ENCODE peak calls at places on chromosome 14, in five cellular contexts. G is lung, O is endothelial cell, L is A549, C is glutamatergic neuron. U is an unnamed sample.

GRCh38 chr14:69260979-69261605 is 1.1 kb downstream of the GALNT16 start:
- DNase-seq in G (no peak), O (peak; percentile 59), L (peak; percentile 43), C (peak; percentile 74), U (peak; percentile 29)

GRCh38 chr14:49692191-49692757 is 646 bp upstream of the KLHDC1 start:
- DNase-seq in G (no peak), O (no peak), L (no peak), C (no peak), U (no peak)

GRCh38 chr14:38127784-38128183 is 79.9 kb upstream of the SSTR1 start:
- DNase-seq in G (no peak), O (no peak), L (no peak), C (no peak), U (no peak)

GRCh38 chr14:80211143-80212024 is at the start of gene DIO2:
- DNase-seq in G (no peak), O (no peak), L (peak; percentile 66), C (no peak), U (no peak)

GRCh38 chr14:37114039-37114438 is 58.4 kb downstream of the SLC25A21 start:
- DNase-seq in G (no peak), O (no peak), L (peak; percentile 6), C (no peak), U (no peak)

GRCh38 chr14:53430870-53431269 is 277.7 kb upstream of the DDHD1 start:
- DNase-seq in G (no peak), O (no peak), L (no peak), C (no peak), U (no peak)

GRCh38 chr14:54488318-54488645 is 498 bp downstream of the GMFB start:
- DNase-seq in G (no peak), O (no peak), L (no peak), C (no peak), U (no peak)

GRCh38 chr14:104517426-104517825 is 62.1 kb upstream of the C14orf180 start:
- DNase-seq in G (no peak), O (no peak), L (peak; percentile 18), C (no peak), U (no peak)

GRCh38 chr14:77646907-77647306 is 30.5 kb upstream of the SPTLC2 start:
- DNase-seq in G (no peak), O (no peak), L (no peak), C (no peak), U (no peak)

GRCh38 chr14:73437206-73437605 is 21.1 kb downstream of the NUMB start:
- DNase-seq in G (no peak), O (no peak), L (no peak), C (no peak), U (no peak)

GRCh38 chr14:24863933-24864708 is 185.8 kb downstream of the STXBP6 start:
- DNase-seq in G (no peak), O (no peak), L (no peak), C (no peak), U (no peak)

GRCh38 chr14:100074431-100075100 is 9.3 kb downstream of the EVL start:
- DNase-seq in G (no peak), O (no peak), L (no peak), C (no peak), U (no peak)

GRCh38 chr14:29220077-29220476 is 453.5 kb downstream of the FOXG1 start:
- DNase-seq in G (no peak), O (no peak), L (no peak), C (peak; percentile 58), U (no peak)

GRCh38 chr14:103749860-103750259 is 34.2 kb downstream of the ZFYVE21 start:
- DNase-seq in G (no peak), O (no peak), L (no peak), C (no peak), U (no peak)

GRCh38 chr14:84085493-84085892 is 1444.5 kb upstream of the FLRT2 start:
- DNase-seq in G (no peak), O (no peak), L (no peak), C (no peak), U (no peak)

GRCh38 chr14:105128059-105128458 is 40.5 kb downstream of the JAG2 start:
- DNase-seq in G (no peak), O (no peak), L (no peak), C (no peak), U (peak; percentile 1)

GRCh38 chr14:81315344-81315743 is 84.8 kb downstream of the STON2 start:
- DNase-seq in G (no peak), O (no peak), L (no peak), C (no peak), U (no peak)

GRCh38 chr14:102029956-102030355 is 56.9 kb downstream of the HSP90AA1 start:
- DNase-seq in G (no peak), O (no peak), L (no peak), C (no peak), U (no peak)

GRCh38 chr14:98959958-98960616 is 311.9 kb downstream of the BCL11B start:
- DNase-seq in G (no peak), O (no peak), L (no peak), C (no peak), U (no peak)

GRCh38 chr14:50489851-50490250 is 42.5 kb downstream of the MAP4K5 start:
- DNase-seq in G (no peak), O (no peak), L (no peak), C (no peak), U (no peak)

GRCh38 chr14:71403673-71404072 is 496.4 kb downstream of the PCNX1 start:
- DNase-seq in G (no peak), O (peak; percentile 6), L (peak; percentile 20), C (no peak), U (peak; percentile 27)

GRCh38 chr14:22448035-22448904 is 140.8 kb downstream of the DAD1 start:
- DNase-seq in G (no peak), O (no peak), L (no peak), C (no peak), U (no peak)

GRCh38 chr14:24428628-24429394 is 657 bp downstream of the CBLN3 start:
- DNase-seq in G (no peak), O (no peak), L (no peak), C (no peak), U (no peak)

GRCh38 chr14:93901813-93902212 is 25.3 kb upstream of the FAM181A start:
- DNase-seq in G (no peak), O (no peak), L (no peak), C (no peak), U (no peak)

GRCh38 chr14:99862111-99862510 is 68.9 kb downstream of the EML1 start:
- DNase-seq in G (no peak), O (no peak), L (no peak), C (no peak), U (no peak)

GRCh38 chr14:49882826-49883694 is 9.8 kb upstream of the ARF6 start:
- DNase-seq in G (no peak), O (no peak), L (no peak), C (no peak), U (peak; percentile 18)

GRCh38 chr14:60064491-60065072 is 27.1 kb upstream of the PCNX4 start:
- DNase-seq in G (no peak), O (no peak), L (peak; percentile 51), C (no peak), U (no peak)

GRCh38 chr14:32102152-32102787 is 25.2 kb downstream of the ARHGAP5 start:
- DNase-seq in G (no peak), O (no peak), L (no peak), C (no peak), U (no peak)

GRCh38 chr14:96735509-96735908 is 61.7 kb upstream of the VRK1 start:
- DNase-seq in G (no peak), O (no peak), L (no peak), C (no peak), U (no peak)

GRCh38 chr14:99508896-99509629 is 27.9 kb downstream of the CCNK start:
- DNase-seq in G (no peak), O (no peak), L (no peak), C (no peak), U (peak; percentile 20)

GRCh38 chr14:96676161-96676560 is 121.0 kb upstream of the VRK1 start:
- DNase-seq in G (no peak), O (no peak), L (peak; percentile 15), C (no peak), U (no peak)

GRCh38 chr14:93175492-93175891 is 9.2 kb downstream of the MOAP1 start:
- DNase-seq in G (no peak), O (no peak), L (no peak), C (no peak), U (no peak)

DNA sequence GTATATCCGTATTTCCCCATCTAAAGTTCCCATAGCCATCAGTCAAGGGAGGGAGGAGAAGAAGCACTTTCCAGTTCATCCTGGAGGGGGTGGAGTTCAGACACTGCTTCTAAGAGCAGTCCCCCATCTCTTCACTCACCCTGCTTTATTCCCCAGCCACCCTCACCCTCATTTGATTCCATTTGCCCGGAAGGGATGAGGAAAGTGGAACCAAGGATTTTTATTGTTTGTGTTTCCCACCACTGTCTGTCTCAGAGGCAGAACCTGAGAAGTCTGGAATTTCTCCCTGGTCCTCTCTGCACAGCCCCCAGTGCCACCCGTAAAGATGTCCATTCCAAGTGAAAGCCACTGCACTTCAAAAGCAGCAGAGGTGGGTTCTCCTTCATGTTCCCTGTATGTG is 134.2 kb upstream of the HIF1A start:
- DNase-seq in G (no peak), O (no peak), L (peak; percentile 86), C (no peak), U (no peak)
- TF ChIP-seq CTCF in G (no peak), O (no peak), L (peak; percentile 34), C (no peak), U (no peak)

GRCh38 chr14:91419044-91419397 is 1.4 kb upstream of the CCDC88C start:
- DNase-seq in G (no peak), O (no peak), L (no peak), C (no peak), U (no peak)
- TF ChIP-seq CTCF in G (no peak), O (peak; percentile 39), L (no peak), C (peak; percentile 56), U (no peak)

GRCh38 chr14:56117765-56118610 is at the start of gene PELI2:
- DNase-seq in G (peak; percentile 74), O (peak; percentile 89), L (peak; percentile 65), C (peak; percentile 90), U (peak; percentile 67)
- TF ChIP-seq CTCF in G (no peak), O (peak; percentile 17), L (no peak), C (no peak), U (no peak)

GRCh38 chr14:76424359-76424758 is 48.4 kb downstream of the ESRRB start:
- DNase-seq in G (no peak), O (peak; percentile 18), L (peak; percentile 13), C (no peak), U (no peak)
- TF ChIP-seq CTCF in G (no peak), O (no peak), L (no peak), C (no peak), U (no peak)

GRCh38 chr14:67718265-67718664 is 16.6 kb downstream of the RDH12 start:
- DNase-seq in G (no peak), O (no peak), L (no peak), C (no peak), U (no peak)
- TF ChIP-seq CTCF in G (no peak), O (no peak), L (no peak), C (no peak), U (no peak)

U was measured in colonic mucosa.